ENCODE peak calls at places on chromosomes 12 and 14, in five cellular contexts. P is heart right ventricle, A is stomach, X is cardiac fibroblast, C is Panc1. M is an unnamed sample.

GRCh38 chr14:99521176-99522024 is 40.2 kb downstream of the CCNK start:
- DNase-seq in A (no peak), C (no peak), X (no peak), P (no peak), M (no peak)

GRCh38 chr14:100841445-100842403 is 15.8 kb downstream of the MEG3 start:
- DNase-seq in A (no peak), C (no peak), X (no peak), P (no peak), M (no peak)

GRCh38 chr14:50937325-50937724 is 7.0 kb downstream of the PYGL start:
- DNase-seq in X (peak), C (no peak), P (no peak), A (no peak), M (no peak)

GRCh38 chr14:100604709-100605108 is 17.5 kb upstream of the BEGAIN start:
- DNase-seq in A (no peak), C (no peak), P (no peak), X (no peak), M (no peak)

GRCh38 chr14:93150227-93151206 is 34.2 kb downstream of the MOAP1 start:
- DNase-seq in C (no peak), X (no peak), P (no peak), A (peak), M (no peak)

GRCh38 chr14:20811994-20812393 is 9.3 kb upstream of the RNASE1 start:
- DNase-seq in X (no peak), A (no peak), P (peak), C (no peak), M (no peak)

GRCh38 chr14:33019346-33019745 is 80.7 kb downstream of the NPAS3 start:
- DNase-seq in X (no peak), A (no peak), C (no peak), P (no peak), M (no peak)

GRCh38 chr14:26896447-26896846 is 298.6 kb upstream of the NOVA1 start:
- DNase-seq in P (no peak), C (no peak), A (no peak), X (peak), M (no peak)

GRCh38 chr14:93986972-93987371 is 10.1 kb upstream of the CCDC197 start:
- DNase-seq in C (no peak), A (no peak), X (no peak), P (peak), M (no peak)

GRCh38 chr14:68137704-68138619 is 318.4 kb downstream of the RAD51B start:
- DNase-seq in A (peak), C (peak), P (no peak), X (peak), M (no peak)

GRCh38 chr12:24905431-24905830 is 43.5 kb downstream of the BCAT1 start:
- DNase-seq in C (no peak), A (no peak), P (no peak), X (peak), M (no peak)

GRCh38 chr14:105092124-105092911 is 27.1 kb upstream of the GPR132 start:
- DNase-seq in P (no peak), X (no peak), A (peak), C (no peak), M (no peak)

GRCh38 chr14:64625363-64626232 is 75.8 kb downstream of the PPP1R36 start:
- DNase-seq in P (peak), X (no peak), C (no peak), A (peak), M (no peak)

GRCh38 chr12:18700254-18700653 is 37.6 kb downstream of the PLCZ1 start:
- DNase-seq in C (no peak), X (peak), A (no peak), P (no peak), M (no peak)

GRCh38 chr14:105536691-105537579 is 10.6 kb downstream of the TMEM121 start:
- DNase-seq in A (no peak), C (no peak), X (no peak), P (no peak), M (no peak)

GRCh38 chr12:117036046-117036445 is 63.2 kb downstream of the TESC start:
- DNase-seq in C (no peak), X (no peak), A (no peak), P (peak), M (no peak)

GRCh38 chr12:114913871-114914801 is 230.2 kb upstream of the TBX3 start:
- DNase-seq in P (no peak), C (peak), X (peak), A (no peak), M (no peak)

GRCh38 chr14:55313480-55313879 is 42.3 kb downstream of the FBXO34 start:
- DNase-seq in P (no peak), C (no peak), A (no peak), X (no peak), M (no peak)

GRCh38 chr12:2345902-2346301 is 293.1 kb downstream of the CACNA1C start:
- DNase-seq in A (no peak), X (no peak), P (no peak), C (no peak), M (no peak)

GRCh38 chr12:103800252-103800771 is 40.7 kb downstream of the NT5DC3 start:
- DNase-seq in P (peak), C (no peak), A (peak), X (peak), M (no peak)

GRCh38 chr12:51749201-51749985 is 99.1 kb downstream of the FIGNL2 start:
- DNase-seq in A (no peak), P (no peak), X (no peak), C (no peak), M (no peak)
- H3K4me3 ChIP-seq in A (no peak), P (no peak), X (no peak), C (no peak), M (no peak)

GRCh38 chr12:16347391-16348298 is at the start of gene MGST1:
- DNase-seq in X (peak), P (peak), A (peak), C (no peak), M (no peak)

GRCh38 chr12:16346931-16347330 is 514 bp upstream of the MGST1 start:
- DNase-seq in X (no peak), P (no peak), C (no peak), A (no peak), M (no peak)

GRCh38 chr12:16350682-16351081 is 3.2 kb downstream of the MGST1 start:
- DNase-seq in X (peak), A (no peak), P (peak), C (no peak), M (no peak)

GRCh38 chr12:16349132-16349463 is 1.7 kb downstream of the MGST1 start:
- DNase-seq in P (peak), A (peak), X (peak), C (no peak), M (no peak)

GRCh38 chr12:16348435-16349131 is 1.1 kb downstream of the MGST1 start:
- DNase-seq in C (no peak), A (no peak), X (peak), P (no peak), M (no peak)
- H3K4me3 ChIP-seq in C (peak), A (peak), X (peak), P (peak), M (no peak)

GRCh38 chr14:59175404-59175803 is 13.1 kb upstream of the DAAM1 start:
- DNase-seq in C (no peak), A (no peak), P (no peak), X (no peak), M (no peak)
- H3K4me3 ChIP-seq in C (no peak), A (no peak), P (no peak), X (no peak), M (no peak)

DNA sequence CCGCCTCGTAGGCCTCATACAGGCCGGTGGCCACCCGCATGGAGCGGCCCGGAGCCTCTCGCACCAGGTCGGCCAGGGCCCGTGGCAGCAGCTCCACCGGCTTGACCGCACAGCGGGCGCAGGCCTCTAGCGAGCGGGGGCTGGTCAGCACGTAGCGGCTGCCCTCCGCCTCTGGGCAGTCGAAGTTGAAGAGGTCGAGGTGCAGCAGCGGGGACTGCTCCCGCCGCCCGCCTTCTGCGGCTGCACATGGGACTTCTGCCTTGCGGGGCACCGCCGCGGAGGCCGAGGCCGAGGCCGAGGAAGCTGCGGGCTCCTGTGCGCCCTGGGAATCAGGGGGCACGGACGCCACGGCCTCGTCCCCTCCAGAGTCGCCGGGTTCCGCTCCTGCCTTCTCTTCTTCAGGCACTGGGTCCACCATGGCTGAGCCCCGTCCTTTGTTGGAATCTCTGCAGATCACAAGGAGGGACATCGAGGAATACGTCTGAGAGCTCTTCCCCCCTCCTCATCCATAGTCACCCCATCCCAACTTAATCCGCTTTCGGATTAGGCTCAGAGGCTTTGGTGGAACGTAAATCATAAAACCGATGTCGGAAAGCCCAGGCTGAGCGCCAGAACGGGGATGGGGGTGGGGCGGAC is 1.3 kb downstream of the CCDC177 start:
- DNase-seq in C (no peak), P (no peak), X (no peak), A (no peak), M (no peak)
- H3K4me3 ChIP-seq in C (no peak), P (peak), X (no peak), A (no peak), M (peak)

GRCh38 chr12:53739285-53740129 is 12.3 kb upstream of the CALCOCO1 start:
- DNase-seq in A (no peak), P (no peak), X (no peak), C (no peak), M (no peak)
- H3K4me3 ChIP-seq in A (peak), P (peak), X (no peak), C (peak), M (peak)

DNA sequence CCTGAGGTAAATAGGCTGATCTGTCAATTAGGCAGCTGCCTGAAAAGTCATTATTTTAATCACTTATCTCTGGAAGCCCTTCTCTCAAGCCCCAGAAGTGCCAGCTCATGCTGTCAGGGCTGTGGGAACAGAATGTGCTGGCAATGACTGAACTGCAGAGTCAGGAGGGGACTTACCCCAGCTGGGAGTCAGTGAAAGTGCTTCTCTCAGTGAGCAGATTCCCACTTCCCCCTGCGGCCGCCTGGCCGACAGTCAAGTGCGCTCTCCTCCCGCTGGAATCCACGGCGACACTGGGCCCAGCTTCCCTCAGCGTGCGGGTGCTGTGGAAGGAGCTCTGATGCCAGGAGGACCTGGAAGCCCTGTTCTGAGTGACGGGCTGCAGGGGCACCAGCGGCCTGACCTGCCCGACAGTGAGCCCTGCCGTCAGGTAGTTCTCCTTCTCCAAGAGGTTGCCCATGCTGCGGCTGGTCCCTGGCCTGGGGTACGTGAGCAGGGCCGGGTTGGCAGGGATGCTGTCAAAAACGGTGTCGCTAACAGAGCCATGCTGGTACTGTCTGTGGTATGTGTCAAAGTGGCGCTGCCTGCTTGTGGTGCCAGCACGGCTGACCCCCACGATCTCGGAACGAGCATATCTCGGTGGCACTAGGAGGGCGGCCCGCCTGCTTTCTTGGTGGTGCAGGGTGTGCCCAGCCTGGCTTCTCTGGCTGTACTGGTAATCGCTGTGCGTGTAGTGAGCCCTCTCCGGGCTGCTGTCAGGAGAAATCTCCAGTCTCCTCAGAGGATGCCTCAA is 18.7 kb downstream of the PKP2 start:
- DNase-seq in P (peak), X (peak), A (peak), C (no peak), M (no peak)
- H3K4me3 ChIP-seq in P (peak), X (no peak), A (no peak), C (no peak), M (no peak)

GRCh38 chr14:61712137-61712536 is 16.8 kb downstream of the HIF1A start:
- DNase-seq in P (no peak), A (no peak), C (no peak), X (peak), M (no peak)
- H3K4me3 ChIP-seq in P (no peak), A (no peak), C (no peak), X (peak), M (no peak)

DNA sequence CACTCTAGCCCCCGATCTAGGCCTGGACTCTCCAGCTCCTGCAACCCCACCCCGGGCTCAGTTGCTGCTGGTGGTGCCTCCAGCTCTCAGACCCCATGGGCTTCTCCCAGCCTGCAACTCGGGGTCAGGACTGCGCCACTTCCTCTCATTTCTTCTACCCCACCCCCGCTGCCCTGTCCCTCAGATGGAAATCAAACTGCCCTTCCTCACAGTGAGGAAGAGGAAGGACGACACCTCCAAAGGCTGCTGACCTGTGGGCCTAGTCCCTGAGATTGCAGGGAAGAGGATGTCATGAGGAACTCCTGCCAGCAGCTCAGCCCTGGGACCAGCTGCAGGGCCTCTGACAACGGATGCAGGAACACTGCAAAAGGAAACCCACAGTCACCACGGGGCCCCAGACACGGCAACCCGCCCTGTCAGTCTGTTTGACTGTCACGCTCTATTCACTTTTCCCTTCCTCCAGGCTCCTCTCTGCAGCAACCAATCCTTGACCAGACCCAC is 29.3 kb upstream of the PNMA1 start:
- DNase-seq in X (peak), P (no peak), A (no peak), C (no peak), M (peak)
- H3K4me3 ChIP-seq in X (no peak), P (no peak), A (no peak), C (no peak), M (peak)

M was measured in naive thymus-derived CD4-positive, alpha-beta T cell.